ENCODE peak calls at places on chromosome 17, in five cellular contexts. K is tibial nerve, N is SK-N-DZ, F is T follicular helper cell, A is iPS-NIHi11. M is an unnamed sample.

GRCh38 chr17:20934288-20934687 is 108.5 kb downstream of the USP22 start:
- DNase-seq in K (no peak), N (no peak), F (no peak), A (no peak), M (no peak)

GRCh38 chr17:15168379-15168778 is 96.7 kb downstream of the PMP22 start:
- DNase-seq in K (no peak), N (no peak), F (no peak), A (no peak), M (no peak)

GRCh38 chr17:62888148-62888547 is 77.9 kb upstream of the TANC2 start:
- DNase-seq in K (no peak), N (no peak), F (no peak), A (no peak), M (no peak)

GRCh38 chr17:63700528-63701441 is 860 bp upstream of the LIMD2 start:
- DNase-seq in K (no peak), N (peak; percentile 69), F (peak; percentile 32), A (peak; percentile 89), M (no peak)

GRCh38 chr17:75723201-75723930 is 2.1 kb downstream of the ITGB4 start:
- DNase-seq in K (no peak), N (no peak), F (no peak), A (no peak), M (peak; percentile 24)

GRCh38 chr17:3647769-3648540 is 11.4 kb downstream of the CTNS start:
- DNase-seq in K (peak; percentile 33), N (peak; percentile 54), F (no peak), A (peak; percentile 76), M (peak; percentile 64)

GRCh38 chr17:9566067-9566466 is 9.6 kb downstream of the STX8 start:
- DNase-seq in K (no peak), N (no peak), F (no peak), A (no peak), M (no peak)

GRCh38 chr17:7308625-7309433 is 1.4 kb downstream of the EIF5A start:
- DNase-seq in K (peak; percentile 70), N (peak; percentile 77), F (peak; percentile 85), A (peak; percentile 74), M (peak; percentile 74)

GRCh38 chr17:75828741-75829140 is 15.5 kb downstream of the UNC13D start:
- DNase-seq in K (no peak), N (no peak), F (no peak), A (no peak), M (no peak)